ENCODE peak calls at places on chromosomes 13 and 19, in six cellular contexts. C is ascending aorta, L is GM23338, X is stomach, M is adrenal gland, N is uterus. K is an unnamed sample.

GRCh38 chr13:98853791-98854191 is 101.3 kb upstream of the SLC15A1 start:
- DNase-seq in C (peak; percentile 69), L (no peak), X (peak; percentile 31), M (peak; percentile 24), N (no peak), K (no peak)

GRCh38 chr13:19759669-19760068 is 23.1 kb downstream of the PSPC1 start:
- DNase-seq in C (no peak), L (no peak), X (no peak), M (no peak), N (no peak), K (no peak)

GRCh38 chr19:6509118-6509971 is 7.2 kb upstream of the TUBB4A start:
- DNase-seq in C (no peak), L (no peak), X (peak; percentile 63), M (peak; percentile 95), N (no peak), K (no peak)

GRCh38 chr13:78137404-78138142 is 218.9 kb upstream of the EDNRB start:
- DNase-seq in C (no peak), L (peak; percentile 86), X (no peak), M (peak; percentile 16), N (no peak), K (peak; percentile 33)

GRCh38 chr13:50531917-50532899 is 311.3 kb downstream of the DLEU7 start:
- DNase-seq in C (no peak), L (no peak), X (no peak), M (no peak), N (no peak), K (no peak)

GRCh38 chr19:20388826-20389225 is 176.8 kb downstream of the ZNF737 start:
- DNase-seq in C (no peak), L (no peak), X (no peak), M (no peak), N (no peak), K (no peak)

GRCh38 chr19:15640294-15640903 is at the start of gene CYP4F3:
- DNase-seq in C (no peak), L (no peak), X (peak; percentile 91), M (peak; percentile 52), N (peak; percentile 52), K (peak; percentile 65)

GRCh38 chr13:23458972-23459371 is 25.5 kb upstream of the SACS start:
- DNase-seq in C (no peak), L (no peak), X (no peak), M (no peak), N (no peak), K (no peak)

GRCh38 chr19:37999309-38000213 is 92.6 kb downstream of the SIPA1L3 start:
- DNase-seq in C (peak; percentile 71), L (no peak), X (no peak), M (peak; percentile 35), N (no peak), K (no peak)

GRCh38 chr13:79211377-79211776 is 194.7 kb downstream of the RBM26 start:
- DNase-seq in C (no peak), L (no peak), X (no peak), M (no peak), N (no peak), K (no peak)

GRCh38 chr13:28316129-28316528 is 177.8 kb downstream of the PAN3 start:
- DNase-seq in C (no peak), L (no peak), X (no peak), M (peak; percentile 38), N (no peak), K (no peak)

GRCh38 chr13:62747629-62748028 is 1332.0 kb upstream of the PCDH20 start:
- DNase-seq in C (no peak), L (no peak), X (no peak), M (no peak), N (no peak), K (no peak)

GRCh38 chr13:91017669-91018053 is 329.8 kb upstream of the MIR17HG start:
- DNase-seq in C (no peak), L (peak; percentile 37), X (no peak), M (no peak), N (no peak), K (no peak)

GRCh38 chr19:28710278-28710677 is 502.7 kb downstream of the UQCRFS1 start:
- DNase-seq in C (no peak), L (peak; percentile 79), X (no peak), M (no peak), N (no peak), K (no peak)

GRCh38 chr13:42615691-42616090 is 41.7 kb downstream of the TNFSF11 start:
- DNase-seq in C (no peak), L (no peak), X (no peak), M (no peak), N (no peak), K (no peak)

GRCh38 chr19:39167461-39168257 is 29.1 kb upstream of the NCCRP1 start:
- DNase-seq in C (no peak), L (peak; percentile 38), X (peak; percentile 87), M (no peak), N (no peak), K (peak; percentile 72)

GRCh38 chr13:74290324-74290773 is 156.1 kb upstream of the KLF12 start:
- DNase-seq in C (peak; percentile 68), L (peak; percentile 93), X (no peak), M (peak; percentile 48), N (peak; percentile 16), K (no peak)

GRCh38 chr13:40406405-40407138 is 259.9 kb downstream of the FOXO1 start:
- DNase-seq in C (no peak), L (no peak), X (no peak), M (no peak), N (no peak), K (no peak)

GRCh38 chr19:35115538-35115951 is at the start of gene FXYD3:
- DNase-seq in C (no peak), L (no peak), X (peak; percentile 57), M (no peak), N (no peak), K (no peak)

GRCh38 chr19:35528218-35529038 is at the start of gene SBSN:
- DNase-seq in C (no peak), L (no peak), X (no peak), M (no peak), N (no peak), K (no peak)

GRCh38 chr19:16435238-16435911 is 36.4 kb downstream of the EPS15L1 start:
- DNase-seq in C (peak; percentile 79), L (no peak), X (no peak), M (no peak), N (peak; percentile 71), K (no peak)

GRCh38 chr19:31627824-31628223 is 278.6 kb upstream of the TSHZ3 start:
- DNase-seq in C (no peak), L (no peak), X (no peak), M (no peak), N (no peak), K (no peak)

GRCh38 chr19:47729799-47730520 is 15.4 kb upstream of the NOP53 start:
- DNase-seq in C (peak; percentile 87), L (peak; percentile 97), X (peak; percentile 81), M (peak; percentile 50), N (peak; percentile 68), K (peak; percentile 91)

GRCh38 chr13:74210693-74211393 is 76.6 kb upstream of the KLF12 start:
- DNase-seq in C (peak; percentile 89), L (no peak), X (peak; percentile 68), M (peak; percentile 16), N (no peak), K (no peak)

GRCh38 chr19:4326837-4327251 is 11.8 kb downstream of the STAP2 start:
- DNase-seq in C (no peak), L (peak; percentile 94), X (no peak), M (no peak), N (no peak), K (no peak)

GRCh38 chr19:34409189-34410164 is 5.3 kb downstream of the PDCD2L start:
- DNase-seq in C (no peak), L (no peak), X (no peak), M (no peak), N (no peak), K (no peak)

GRCh38 chr19:53813996-53814395 is 10.1 kb downstream of the NLRP12 start:
- DNase-seq in C (no peak), L (no peak), X (no peak), M (no peak), N (no peak), K (no peak)

GRCh38 chr13:23796546-23796945 is 92.7 kb downstream of the MIPEP start:
- DNase-seq in C (no peak), L (no peak), X (no peak), M (no peak), N (no peak), K (no peak)

GRCh38 chr13:100520936-100521765 is 67.4 kb downstream of the GGACT start:
- DNase-seq in C (no peak), L (peak; percentile 77), X (no peak), M (no peak), N (no peak), K (no peak)

GRCh38 chr13:100523994-100524393 is 64.6 kb downstream of the GGACT start:
- DNase-seq in C (no peak), L (no peak), X (no peak), M (no peak), N (no peak), K (no peak)

GRCh38 chr13:100519626-100520025 is 69.0 kb downstream of the GGACT start:
- DNase-seq in C (no peak), L (no peak), X (no peak), M (no peak), N (no peak), K (no peak)

GRCh38 chr13:100523437-100523836 is 65.2 kb downstream of the GGACT start:
- DNase-seq in C (no peak), L (no peak), X (no peak), M (no peak), N (no peak), K (no peak)

DNA sequence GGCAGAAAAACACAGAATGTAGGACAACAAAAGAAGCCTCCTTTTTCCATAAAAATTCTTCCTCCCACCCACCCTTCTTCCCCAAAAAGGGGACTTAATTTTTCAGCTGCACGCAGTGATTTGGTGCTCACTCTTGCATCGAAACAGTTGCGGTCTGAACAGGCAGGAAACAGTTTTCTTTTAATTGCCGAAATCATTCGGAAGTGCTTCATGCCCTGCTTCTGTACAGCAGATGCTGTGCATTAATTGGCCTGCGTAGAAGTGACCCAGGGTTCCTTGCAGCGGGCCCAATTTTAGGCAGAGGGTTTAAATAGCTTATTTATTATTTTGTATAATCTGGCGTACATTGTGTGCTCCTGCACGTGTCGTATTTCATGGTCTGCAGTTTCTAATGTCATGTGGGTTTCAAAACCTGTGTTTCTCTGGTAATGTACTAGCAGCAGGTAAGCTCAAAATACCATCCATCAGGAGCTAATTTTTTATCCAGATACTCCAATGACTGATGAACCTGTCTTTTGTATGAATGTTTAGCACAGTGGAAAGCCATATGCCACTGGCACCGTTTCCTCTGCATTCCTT is 66.6 kb downstream of the GGACT start:
- DNase-seq in C (no peak), L (no peak), X (no peak), M (no peak), N (no peak), K (no peak)
- H3K4me3 ChIP-seq in C (no peak overlapping the region), L (no peak overlapping the region), X (no peak overlapping the region), M (no peak overlapping the region), N (no peak overlapping the region), K (no peak overlapping the region)

GRCh38 chr19:18023596-18024212 is 15.7 kb downstream of the ARRDC2 start:
- DNase-seq in C (peak; percentile 90), L (no peak), X (peak; percentile 64), M (peak; percentile 80), N (peak; percentile 43), K (no peak)
- H3K4me3 ChIP-seq in C (no peak overlapping the region), L (no peak overlapping the region), X (no peak overlapping the region), M (no peak overlapping the region), N (no peak overlapping the region), K (no peak overlapping the region)

GRCh38 chr19:52140077-52140710 is 456 bp upstream of the ZNF616 start:
- DNase-seq in C (no peak), L (no peak), X (no peak), M (no peak), N (no peak), K (no peak)
- H3K4me3 ChIP-seq in C (peak overlapping the region; percentile 97), L (peak overlapping the region; percentile 40), X (peak overlapping the region; percentile 92), M (no peak overlapping the region), N (peak overlapping the region; percentile 90), K (no peak overlapping the region)

GRCh38 chr19:1216756-1217155 is 11.2 kb downstream of the STK11 start:
- DNase-seq in C (no peak), L (no peak), X (no peak), M (no peak), N (no peak), K (no peak)
- H3K4me3 ChIP-seq in C (no peak overlapping the region), L (no peak overlapping the region), X (no peak overlapping the region), M (no peak overlapping the region), N (no peak overlapping the region), K (no peak overlapping the region)

K was measured in lung.